ENCODE peak calls at places on chromosomes 5 and 9, in six cellular contexts. W is breast epithelium, X is tibial nerve, P is A549, C is ovary, L is esophagus muscularis mucosa. O is an unnamed sample.

GRCh38 chr5:15835514-15835913 is 335.5 kb downstream of the FBXL7 start:
- DNase-seq in C (no peak), L (no peak), W (no peak), P (no peak), X (no peak), O (no peak)

GRCh38 chr9:14924821-14925220 is 14.6 kb upstream of the FREM1 start:
- DNase-seq in P (no peak), L (no peak), W (no peak), C (no peak), X (no peak), O (no peak)

GRCh38 chr9:135329571-135330306 is 149.8 kb upstream of the PPP1R26 start:
- DNase-seq in W (no peak), L (no peak), C (no peak), X (no peak), P (no peak), O (no peak)

GRCh38 chr5:159017787-159018186 is 81.9 kb downstream of the EBF1 start:
- DNase-seq in L (no peak), P (peak), C (peak), W (no peak), X (peak), O (peak)

GRCh38 chr5:17907094-17907493 is 272.8 kb downstream of the TAF11L14 start:
- DNase-seq in W (no peak), P (no peak), X (no peak), C (no peak), L (no peak), O (no peak)

GRCh38 chr9:14910178-14910805 is at the start of gene FREM1:
- DNase-seq in P (no peak), W (no peak), L (no peak), C (peak), X (no peak), O (peak)

GRCh38 chr9:134061019-134061687 is 6.7 kb downstream of the BRD3 start:
- DNase-seq in P (no peak), W (no peak), X (no peak), C (no peak), L (no peak), O (peak)

GRCh38 chr5:171445910-171446516 is 26.6 kb downstream of the FGF18 start:
- DNase-seq in P (no peak), X (peak), L (no peak), W (no peak), C (no peak), O (no peak)

GRCh38 chr5:150758210-150758533 is 645 bp downstream of the DCTN4 start:
- DNase-seq in X (no peak), P (peak), L (no peak), C (no peak), W (no peak), O (no peak)

GRCh38 chr5:175214152-175214551 is 229.8 kb downstream of the DRD1 start:
- DNase-seq in X (no peak), P (peak), C (no peak), W (no peak), L (no peak), O (no peak)

GRCh38 chr5:102307232-102307631 is 11.1 kb upstream of the SLCO4C1 start:
- DNase-seq in C (no peak), L (no peak), X (no peak), P (no peak), W (no peak), O (no peak)

GRCh38 chr9:34512131-34513078 is 10.4 kb downstream of the ENHO start:
- DNase-seq in X (no peak), W (no peak), C (no peak), P (no peak), L (no peak), O (no peak)

GRCh38 chr9:98080346-98080745 is 23.8 kb downstream of the NANS start:
- DNase-seq in L (no peak), C (no peak), P (no peak), X (no peak), W (no peak), O (no peak)

GRCh38 chr5:111548992-111549649 is 36.8 kb upstream of the STARD4 start:
- DNase-seq in P (no peak), W (no peak), X (no peak), L (no peak), C (no peak), O (no peak)

DNA sequence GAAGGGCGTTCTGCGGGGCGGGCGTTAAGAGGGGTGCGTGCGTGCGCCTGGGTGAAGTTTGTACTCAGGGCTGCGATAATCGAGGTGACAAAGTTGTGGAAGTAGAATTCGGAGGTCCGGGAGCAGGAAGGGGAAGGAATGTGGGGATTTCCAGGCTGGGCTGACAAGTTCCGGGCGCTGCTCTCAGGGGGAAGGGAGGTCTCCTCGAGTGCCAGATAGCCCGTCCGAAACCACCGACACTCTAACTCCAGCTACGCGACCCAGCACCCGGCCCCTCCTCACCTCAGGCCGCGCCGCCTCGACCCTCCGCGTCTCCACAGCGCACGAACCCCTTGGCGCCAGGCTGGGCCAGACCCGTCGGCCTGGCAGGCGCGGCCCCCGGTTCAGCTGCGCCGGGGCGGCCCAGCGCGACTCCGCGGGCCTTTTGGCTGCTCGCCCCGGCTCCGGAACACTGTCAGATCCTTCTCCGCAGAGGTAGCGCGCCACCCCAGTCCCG is at the start of gene IL6ST:
- DNase-seq in L (no peak), W (no peak), C (no peak), X (peak), P (peak), O (no peak)
- TF ChIP-seq POLR2A in L (peak), W (no peak), C (no peak), X (peak), P (peak), O (peak)

DNA sequence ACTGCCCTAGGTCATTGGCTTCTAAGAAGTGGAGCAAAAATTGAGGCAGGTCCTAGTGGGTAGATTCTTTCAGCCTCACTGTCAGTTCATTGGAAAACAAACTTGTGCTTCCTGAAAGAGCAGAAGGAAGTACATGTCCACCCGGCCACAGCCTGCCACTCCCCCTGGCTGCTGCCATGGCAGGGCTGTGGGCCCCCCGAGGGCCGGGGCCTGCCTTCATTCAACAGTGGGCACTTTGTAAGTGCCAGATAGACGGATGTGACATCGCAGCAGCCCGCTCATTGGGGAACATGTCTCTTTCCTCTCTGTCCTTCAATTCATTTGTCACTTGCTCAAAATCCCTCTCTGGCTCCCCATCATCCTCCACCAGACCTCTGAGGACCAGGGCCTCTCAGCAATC is 20.6 kb upstream of the NEURL1B start:
- DNase-seq in X (no peak), P (no peak), W (no peak), L (no peak), C (no peak), O (no peak)
- H3K27ac ChIP-seq in X (no peak), P (no peak), W (no peak), L (no peak), C (no peak), O (no peak)

GRCh38 chr9:105248691-105249090 is 4.2 kb downstream of the SLC44A1 start:
- DNase-seq in C (no peak), W (no peak), P (no peak), L (no peak), X (no peak), O (no peak)
- TF ChIP-seq POLR2A in C (no peak), W (no peak), P (no peak), L (no peak), X (no peak), O (no peak)

GRCh38 chr5:36657563-36657995 is 51.2 kb downstream of the SLC1A3 start:
- DNase-seq in W (peak), P (no peak), L (no peak), C (peak), X (peak), O (peak)
- H3K27ac ChIP-seq in W (peak), P (no peak), L (peak), C (no peak), X (no peak), O (no peak)

GRCh38 chr5:177311361-177311722 is 356 bp downstream of the MXD3 start:
- DNase-seq in C (peak), W (no peak), L (no peak), P (no peak), X (no peak), O (no peak)

GRCh38 chr5:177310332-177310731 is 1.4 kb downstream of the MXD3 start:
- DNase-seq in X (no peak), W (no peak), L (no peak), C (no peak), P (no peak), O (peak)

GRCh38 chr5:177310757-177311173 is 933 bp downstream of the MXD3 start:
- DNase-seq in L (no peak), P (no peak), X (no peak), C (no peak), W (no peak), O (no peak)

GRCh38 chr5:177312649-177313181 is 1.0 kb upstream of the MXD3 start:
- DNase-seq in L (no peak), C (no peak), W (no peak), X (no peak), P (no peak), O (no peak)

DNA sequence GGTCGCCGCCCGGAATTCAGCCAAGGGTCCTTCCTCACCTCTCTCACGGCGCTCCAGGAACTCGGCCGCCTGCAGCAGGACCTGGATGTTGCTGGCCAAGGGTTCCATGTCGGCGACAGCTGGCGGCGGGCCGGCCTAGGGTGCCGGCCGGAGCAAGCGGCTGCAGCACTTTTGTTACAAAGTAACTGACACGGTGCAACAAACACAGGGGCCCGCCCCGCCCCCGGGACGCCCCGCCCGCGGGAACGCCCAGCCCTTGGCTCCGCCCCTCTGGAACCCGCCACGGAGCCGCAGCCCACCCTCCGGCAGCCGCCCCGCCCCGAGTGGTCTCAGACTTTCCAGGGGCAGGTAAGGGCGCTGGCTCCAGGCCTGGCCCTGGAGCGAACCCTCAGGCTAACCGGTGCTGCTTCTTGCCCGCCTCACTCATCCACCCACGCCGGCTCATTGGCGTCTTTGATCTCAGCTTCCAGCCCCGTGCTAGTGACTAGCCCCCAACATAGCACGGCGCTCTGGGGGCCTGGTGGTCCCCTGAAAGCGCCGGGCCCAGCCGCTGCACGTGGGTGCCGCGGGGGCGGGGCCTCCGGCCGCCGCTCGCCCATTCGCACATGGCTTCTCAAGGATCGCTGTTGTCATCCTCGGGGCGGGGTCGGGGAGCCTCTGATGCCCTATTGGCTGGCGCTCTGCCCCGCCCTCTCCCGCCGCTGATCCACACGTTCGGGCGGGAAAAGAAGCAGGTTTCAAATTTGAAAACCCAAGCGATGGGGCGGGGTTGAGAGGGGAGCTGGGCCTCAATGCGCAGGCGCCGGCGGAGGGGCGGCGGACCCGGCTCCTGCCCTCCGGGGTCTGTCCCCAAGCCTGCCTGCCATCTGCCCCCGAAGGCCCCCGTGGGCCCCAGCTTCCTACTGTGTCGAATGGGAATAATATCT is at the start of gene MXD3:
- DNase-seq in W (peak), X (peak), C (peak), L (peak), P (peak), O (peak)
- TF ChIP-seq POLR2A in W (no peak), X (no peak), C (no peak), L (no peak), P (peak), O (no peak)

DNA sequence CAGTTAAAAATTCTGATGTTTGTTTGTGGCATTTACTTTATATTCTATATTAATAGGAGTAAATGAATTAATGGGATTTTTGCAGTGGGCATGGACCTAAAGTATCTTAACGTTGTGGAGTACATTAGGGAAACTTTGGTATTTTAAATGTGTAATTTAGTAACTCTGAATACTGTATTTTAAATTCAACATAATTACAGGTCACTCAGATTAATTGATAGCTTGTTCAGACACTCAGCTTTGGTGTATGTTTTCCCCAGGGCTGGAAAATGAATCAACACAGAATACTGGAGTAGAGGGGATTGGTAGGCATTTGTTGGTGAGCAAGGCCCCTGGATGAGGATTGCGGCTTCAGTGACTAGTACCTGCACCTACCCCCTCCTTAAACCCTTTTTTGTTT is 117.5 kb downstream of the TRIO start:
- DNase-seq in C (no peak), W (no peak), P (no peak), X (no peak), L (no peak), O (no peak)
- H3K27ac ChIP-seq in C (no peak), W (no peak), P (peak), X (no peak), L (no peak), O (no peak)